ENCODE peak calls at places on chromosome 1, in eight cellular contexts. Y is iPS-NIHi11; L is COLO829; I is lung microvascular endothelial cell; O is stimulated activated CD4-positive, alpha-beta T cell treated with anti-CD3 and anti-CD28 coated beads, Interleukin-2, amount 100 ng/mL, for 48 hours; G is mucosa of descending colon; D is activated effector memory CD4-positive, alpha-beta T cell treated with Interleukin-2 at 50 U/mL for 16 hours; R is CD4-positive, alpha-beta T cell. T is an unnamed sample.

GRCh38 chr1:218112862-218113261 is 172.2 kb upstream of the RRP15 start:
- DNase-seq in L (no peak), I (no peak), Y (no peak), G (no peak), D (no peak), O (no peak), R (no peak), T (no peak)

GRCh38 chr1:212286437-212287131 is 1.4 kb downstream of the PPP2R5A start:
- DNase-seq in I (no peak), O (no peak), Y (no peak), R (no peak), L (no peak), D (no peak), G (no peak), T (no peak)

GRCh38 chr1:6141601-6142000 is 38.5 kb downstream of the CHD5 start:
- DNase-seq in L (no peak), I (no peak), R (no peak), O (no peak), G (peak), Y (peak), D (no peak), T (no peak)

GRCh38 chr1:85570446-85571180 is 9.9 kb upstream of the CCN1 start:
- DNase-seq in R (no peak), G (no peak), Y (no peak), I (no peak), L (no peak), D (no peak), O (no peak), T (no peak)

GRCh38 chr1:230330157-230330556 is 96.0 kb downstream of the PGBD5 start:
- DNase-seq in L (no peak), G (no peak), O (no peak), Y (no peak), R (no peak), D (no peak), I (no peak), T (no peak)

GRCh38 chr1:19405761-19406481 is 79.4 kb downstream of the CAPZB start:
- DNase-seq in Y (no peak), O (no peak), L (no peak), R (no peak), G (no peak), D (no peak), I (no peak), T (peak)

GRCh38 chr1:55860816-55861519 is 645.8 kb upstream of the USP24 start:
- DNase-seq in I (peak), L (no peak), R (no peak), O (no peak), G (no peak), Y (peak), D (no peak), T (no peak)

GRCh38 chr1:177913762-177914540 is 55.9 kb downstream of the SEC16B start:
- DNase-seq in R (no peak), L (no peak), O (no peak), Y (peak), D (no peak), I (peak), G (no peak), T (peak)

GRCh38 chr1:22285545-22286396 is 142.9 kb upstream of the WNT4 start:
- DNase-seq in L (no peak), R (no peak), G (no peak), D (no peak), I (no peak), Y (no peak), O (no peak), T (peak)

GRCh38 chr1:8303141-8303540 is 14.8 kb upstream of the SLC45A1 start:
- DNase-seq in L (peak), O (no peak), D (no peak), I (no peak), R (no peak), G (no peak), Y (no peak), T (no peak)

T was measured in D341Med.